ENCODE peak calls at places on chromosomes 2 and 18, in seven cellular contexts. One of them, this sample, is unnamed.

GRCh38 chr18:38948436-38948835 is 1382.8 kb upstream of the CELF4 start:
- DNase-seq in stimulated activated CD8-positive, alpha-beta memory T cell treated with anti-CD3 and anti-CD28 coated beads, Interleukin-15, amount 100 ng/mL, for 24 hours: no peak
- DNase-seq in EH: no peak
- DNase-seq in NCI-H1092 treated with DMSO at 0.1 percent for 48 hours: no peak
- DNase-seq in hippocampal formation: no peak
- DNase-seq in activated T-helper 1 cell treated with anti-CD3 and anti-CD28 coated beads, Interleukin-12 subunit alpha, Interleukin-12 subunit beta, Interleukin-2, Interleukin-4 antibody, amounts not matched to agents 30 ng/mL and 10 ng/mL and 1 ng/mL, durations not matched to agents 14 hours and 24 hours and 36 hours: no peak
- DNase-seq in NCI-H2107: no peak
- DNase-seq in this sample: no peak

GRCh38 chr2:29293830-29294438 is 178.7 kb downstream of the CLIP4 start:
- DNase-seq in stimulated activated CD8-positive, alpha-beta memory T cell treated with anti-CD3 and anti-CD28 coated beads, Interleukin-15, amount 100 ng/mL, for 24 hours: no peak
- DNase-seq in EH: peak; percentile 39
- DNase-seq in NCI-H1092 treated with DMSO at 0.1 percent for 48 hours: no peak
- DNase-seq in hippocampal formation: no peak
- DNase-seq in activated T-helper 1 cell treated with anti-CD3 and anti-CD28 coated beads, Interleukin-12 subunit alpha, Interleukin-12 subunit beta, Interleukin-2, Interleukin-4 antibody, amounts not matched to agents 30 ng/mL and 10 ng/mL and 1 ng/mL, durations not matched to agents 14 hours and 24 hours and 36 hours: no peak
- DNase-seq in NCI-H2107: no peak
- DNase-seq in this sample: peak; percentile 40

GRCh38 chr2:172704072-172704936 is 31.3 kb upstream of the RAPGEF4 start:
- DNase-seq in stimulated activated CD8-positive, alpha-beta memory T cell treated with anti-CD3 and anti-CD28 coated beads, Interleukin-15, amount 100 ng/mL, for 24 hours: no peak
- DNase-seq in EH: peak; percentile 54
- DNase-seq in NCI-H1092 treated with DMSO at 0.1 percent for 48 hours: peak; percentile 42
- DNase-seq in hippocampal formation: no peak
- DNase-seq in activated T-helper 1 cell treated with anti-CD3 and anti-CD28 coated beads, Interleukin-12 subunit alpha, Interleukin-12 subunit beta, Interleukin-2, Interleukin-4 antibody, amounts not matched to agents 30 ng/mL and 10 ng/mL and 1 ng/mL, durations not matched to agents 14 hours and 24 hours and 36 hours: no peak
- DNase-seq in NCI-H2107: no peak
- DNase-seq in this sample: no peak

GRCh38 chr2:218261424-218262273 is 834 bp downstream of the GPBAR1 start:
- DNase-seq in stimulated activated CD8-positive, alpha-beta memory T cell treated with anti-CD3 and anti-CD28 coated beads, Interleukin-15, amount 100 ng/mL, for 24 hours: no peak
- DNase-seq in EH: no peak
- DNase-seq in NCI-H1092 treated with DMSO at 0.1 percent for 48 hours: no peak
- DNase-seq in hippocampal formation: no peak
- DNase-seq in activated T-helper 1 cell treated with anti-CD3 and anti-CD28 coated beads, Interleukin-12 subunit alpha, Interleukin-12 subunit beta, Interleukin-2, Interleukin-4 antibody, amounts not matched to agents 30 ng/mL and 10 ng/mL and 1 ng/mL, durations not matched to agents 14 hours and 24 hours and 36 hours: no peak
- DNase-seq in NCI-H2107: no peak
- DNase-seq in this sample: no peak

GRCh38 chr2:270861-271260 is 6.1 kb downstream of the ACP1 start:
- DNase-seq in stimulated activated CD8-positive, alpha-beta memory T cell treated with anti-CD3 and anti-CD28 coated beads, Interleukin-15, amount 100 ng/mL, for 24 hours: no peak
- DNase-seq in EH: no peak
- DNase-seq in NCI-H1092 treated with DMSO at 0.1 percent for 48 hours: no peak
- DNase-seq in hippocampal formation: no peak
- DNase-seq in activated T-helper 1 cell treated with anti-CD3 and anti-CD28 coated beads, Interleukin-12 subunit alpha, Interleukin-12 subunit beta, Interleukin-2, Interleukin-4 antibody, amounts not matched to agents 30 ng/mL and 10 ng/mL and 1 ng/mL, durations not matched to agents 14 hours and 24 hours and 36 hours: no peak
- DNase-seq in NCI-H2107: no peak
- DNase-seq in this sample: no peak

GRCh38 chr2:236352761-236353593 is 88.8 kb upstream of the ASB18 start:
- DNase-seq in stimulated activated CD8-positive, alpha-beta memory T cell treated with anti-CD3 and anti-CD28 coated beads, Interleukin-15, amount 100 ng/mL, for 24 hours: no peak
- DNase-seq in EH: peak; percentile 37
- DNase-seq in NCI-H1092 treated with DMSO at 0.1 percent for 48 hours: peak; percentile 3
- DNase-seq in hippocampal formation: no peak
- DNase-seq in activated T-helper 1 cell treated with anti-CD3 and anti-CD28 coated beads, Interleukin-12 subunit alpha, Interleukin-12 subunit beta, Interleukin-2, Interleukin-4 antibody, amounts not matched to agents 30 ng/mL and 10 ng/mL and 1 ng/mL, durations not matched to agents 14 hours and 24 hours and 36 hours: no peak
- DNase-seq in NCI-H2107: no peak
- DNase-seq in this sample: no peak

GRCh38 chr2:3641841-3642421 is 16.1 kb upstream of the ALLC start:
- DNase-seq in stimulated activated CD8-positive, alpha-beta memory T cell treated with anti-CD3 and anti-CD28 coated beads, Interleukin-15, amount 100 ng/mL, for 24 hours: no peak
- DNase-seq in EH: no peak
- DNase-seq in NCI-H1092 treated with DMSO at 0.1 percent for 48 hours: no peak
- DNase-seq in hippocampal formation: no peak
- DNase-seq in activated T-helper 1 cell treated with anti-CD3 and anti-CD28 coated beads, Interleukin-12 subunit alpha, Interleukin-12 subunit beta, Interleukin-2, Interleukin-4 antibody, amounts not matched to agents 30 ng/mL and 10 ng/mL and 1 ng/mL, durations not matched to agents 14 hours and 24 hours and 36 hours: no peak
- DNase-seq in NCI-H2107: no peak
- DNase-seq in this sample: no peak

GRCh38 chr2:48433682-48434081 is 96.3 kb upstream of the STON1 start:
- DNase-seq in stimulated activated CD8-positive, alpha-beta memory T cell treated with anti-CD3 and anti-CD28 coated beads, Interleukin-15, amount 100 ng/mL, for 24 hours: no peak
- DNase-seq in EH: no peak
- DNase-seq in NCI-H1092 treated with DMSO at 0.1 percent for 48 hours: no peak
- DNase-seq in hippocampal formation: peak; percentile 20
- DNase-seq in activated T-helper 1 cell treated with anti-CD3 and anti-CD28 coated beads, Interleukin-12 subunit alpha, Interleukin-12 subunit beta, Interleukin-2, Interleukin-4 antibody, amounts not matched to agents 30 ng/mL and 10 ng/mL and 1 ng/mL, durations not matched to agents 14 hours and 24 hours and 36 hours: no peak
- DNase-seq in NCI-H2107: no peak
- DNase-seq in this sample: no peak

GRCh38 chr2:127721311-127721977 is 20.1 kb downstream of the SFT2D3 start:
- DNase-seq in stimulated activated CD8-positive, alpha-beta memory T cell treated with anti-CD3 and anti-CD28 coated beads, Interleukin-15, amount 100 ng/mL, for 24 hours: no peak
- DNase-seq in EH: peak; percentile 91
- DNase-seq in NCI-H1092 treated with DMSO at 0.1 percent for 48 hours: no peak
- DNase-seq in hippocampal formation: no peak
- DNase-seq in activated T-helper 1 cell treated with anti-CD3 and anti-CD28 coated beads, Interleukin-12 subunit alpha, Interleukin-12 subunit beta, Interleukin-2, Interleukin-4 antibody, amounts not matched to agents 30 ng/mL and 10 ng/mL and 1 ng/mL, durations not matched to agents 14 hours and 24 hours and 36 hours: no peak
- DNase-seq in NCI-H2107: no peak
- DNase-seq in this sample: no peak

GRCh38 chr18:38801640-38802039 is 1236.0 kb upstream of the CELF4 start:
- DNase-seq in stimulated activated CD8-positive, alpha-beta memory T cell treated with anti-CD3 and anti-CD28 coated beads, Interleukin-15, amount 100 ng/mL, for 24 hours: no peak
- DNase-seq in EH: no peak
- DNase-seq in NCI-H1092 treated with DMSO at 0.1 percent for 48 hours: no peak
- DNase-seq in hippocampal formation: no peak
- DNase-seq in activated T-helper 1 cell treated with anti-CD3 and anti-CD28 coated beads, Interleukin-12 subunit alpha, Interleukin-12 subunit beta, Interleukin-2, Interleukin-4 antibody, amounts not matched to agents 30 ng/mL and 10 ng/mL and 1 ng/mL, durations not matched to agents 14 hours and 24 hours and 36 hours: no peak
- DNase-seq in NCI-H2107: no peak
- DNase-seq in this sample: no peak

GRCh38 chr2:95174031-95174430 is 8.4 kb downstream of the ZNF2 start:
- DNase-seq in stimulated activated CD8-positive, alpha-beta memory T cell treated with anti-CD3 and anti-CD28 coated beads, Interleukin-15, amount 100 ng/mL, for 24 hours: no peak
- DNase-seq in EH: no peak
- DNase-seq in NCI-H1092 treated with DMSO at 0.1 percent for 48 hours: no peak
- DNase-seq in hippocampal formation: no peak
- DNase-seq in activated T-helper 1 cell treated with anti-CD3 and anti-CD28 coated beads, Interleukin-12 subunit alpha, Interleukin-12 subunit beta, Interleukin-2, Interleukin-4 antibody, amounts not matched to agents 30 ng/mL and 10 ng/mL and 1 ng/mL, durations not matched to agents 14 hours and 24 hours and 36 hours: no peak
- DNase-seq in NCI-H2107: no peak
- DNase-seq in this sample: no peak

GRCh38 chr2:224646242-224646846 is 61.2 kb upstream of the CUL3 start:
- DNase-seq in stimulated activated CD8-positive, alpha-beta memory T cell treated with anti-CD3 and anti-CD28 coated beads, Interleukin-15, amount 100 ng/mL, for 24 hours: no peak
- DNase-seq in EH: peak; percentile 16
- DNase-seq in NCI-H1092 treated with DMSO at 0.1 percent for 48 hours: peak; percentile 13
- DNase-seq in hippocampal formation: no peak
- DNase-seq in activated T-helper 1 cell treated with anti-CD3 and anti-CD28 coated beads, Interleukin-12 subunit alpha, Interleukin-12 subunit beta, Interleukin-2, Interleukin-4 antibody, amounts not matched to agents 30 ng/mL and 10 ng/mL and 1 ng/mL, durations not matched to agents 14 hours and 24 hours and 36 hours: no peak
- DNase-seq in NCI-H2107: peak; percentile 29
- DNase-seq in this sample: no peak

GRCh38 chr2:53028259-53028658 is 739.3 kb upstream of the CHAC2 start:
- DNase-seq in stimulated activated CD8-positive, alpha-beta memory T cell treated with anti-CD3 and anti-CD28 coated beads, Interleukin-15, amount 100 ng/mL, for 24 hours: no peak
- DNase-seq in EH: peak; percentile 92
- DNase-seq in NCI-H1092 treated with DMSO at 0.1 percent for 48 hours: no peak
- DNase-seq in hippocampal formation: no peak
- DNase-seq in activated T-helper 1 cell treated with anti-CD3 and anti-CD28 coated beads, Interleukin-12 subunit alpha, Interleukin-12 subunit beta, Interleukin-2, Interleukin-4 antibody, amounts not matched to agents 30 ng/mL and 10 ng/mL and 1 ng/mL, durations not matched to agents 14 hours and 24 hours and 36 hours: no peak
- DNase-seq in NCI-H2107: no peak
- DNase-seq in this sample: no peak

GRCh38 chr2:209422191-209422754 is 1.6 kb upstream of the MAP2 start:
- DNase-seq in stimulated activated CD8-positive, alpha-beta memory T cell treated with anti-CD3 and anti-CD28 coated beads, Interleukin-15, amount 100 ng/mL, for 24 hours: no peak
- DNase-seq in EH: no peak
- DNase-seq in NCI-H1092 treated with DMSO at 0.1 percent for 48 hours: no peak
- DNase-seq in hippocampal formation: no peak
- DNase-seq in activated T-helper 1 cell treated with anti-CD3 and anti-CD28 coated beads, Interleukin-12 subunit alpha, Interleukin-12 subunit beta, Interleukin-2, Interleukin-4 antibody, amounts not matched to agents 30 ng/mL and 10 ng/mL and 1 ng/mL, durations not matched to agents 14 hours and 24 hours and 36 hours: no peak
- DNase-seq in NCI-H2107: peak; percentile 10
- DNase-seq in this sample: no peak

GRCh38 chr18:50441518-50441917 is 66.7 kb downstream of the SKA1 start:
- DNase-seq in stimulated activated CD8-positive, alpha-beta memory T cell treated with anti-CD3 and anti-CD28 coated beads, Interleukin-15, amount 100 ng/mL, for 24 hours: no peak
- DNase-seq in EH: no peak
- DNase-seq in NCI-H1092 treated with DMSO at 0.1 percent for 48 hours: peak; percentile 15
- DNase-seq in hippocampal formation: no peak
- DNase-seq in activated T-helper 1 cell treated with anti-CD3 and anti-CD28 coated beads, Interleukin-12 subunit alpha, Interleukin-12 subunit beta, Interleukin-2, Interleukin-4 antibody, amounts not matched to agents 30 ng/mL and 10 ng/mL and 1 ng/mL, durations not matched to agents 14 hours and 24 hours and 36 hours: no peak
- DNase-seq in NCI-H2107: peak; percentile 12
- DNase-seq in this sample: no peak

GRCh38 chr2:150107816-150108215 is 379.7 kb downstream of the RND3 start:
- DNase-seq in stimulated activated CD8-positive, alpha-beta memory T cell treated with anti-CD3 and anti-CD28 coated beads, Interleukin-15, amount 100 ng/mL, for 24 hours: no peak
- DNase-seq in EH: no peak
- DNase-seq in NCI-H1092 treated with DMSO at 0.1 percent for 48 hours: no peak
- DNase-seq in hippocampal formation: no peak
- DNase-seq in activated T-helper 1 cell treated with anti-CD3 and anti-CD28 coated beads, Interleukin-12 subunit alpha, Interleukin-12 subunit beta, Interleukin-2, Interleukin-4 antibody, amounts not matched to agents 30 ng/mL and 10 ng/mL and 1 ng/mL, durations not matched to agents 14 hours and 24 hours and 36 hours: no peak
- DNase-seq in NCI-H2107: no peak
- DNase-seq in this sample: no peak

GRCh38 chr2:106306396-106306795 is 112.3 kb upstream of the UXS1 start:
- DNase-seq in stimulated activated CD8-positive, alpha-beta memory T cell treated with anti-CD3 and anti-CD28 coated beads, Interleukin-15, amount 100 ng/mL, for 24 hours: no peak
- DNase-seq in EH: no peak
- DNase-seq in NCI-H1092 treated with DMSO at 0.1 percent for 48 hours: no peak
- DNase-seq in hippocampal formation: no peak
- DNase-seq in activated T-helper 1 cell treated with anti-CD3 and anti-CD28 coated beads, Interleukin-12 subunit alpha, Interleukin-12 subunit beta, Interleukin-2, Interleukin-4 antibody, amounts not matched to agents 30 ng/mL and 10 ng/mL and 1 ng/mL, durations not matched to agents 14 hours and 24 hours and 36 hours: no peak
- DNase-seq in NCI-H2107: no peak
- DNase-seq in this sample: no peak

GRCh38 chr2:127659408-127660290 is 13.7 kb downstream of the GPR17 start:
- DNase-seq in stimulated activated CD8-positive, alpha-beta memory T cell treated with anti-CD3 and anti-CD28 coated beads, Interleukin-15, amount 100 ng/mL, for 24 hours: no peak
- DNase-seq in EH: no peak
- DNase-seq in NCI-H1092 treated with DMSO at 0.1 percent for 48 hours: no peak
- DNase-seq in hippocampal formation: no peak
- DNase-seq in activated T-helper 1 cell treated with anti-CD3 and anti-CD28 coated beads, Interleukin-12 subunit alpha, Interleukin-12 subunit beta, Interleukin-2, Interleukin-4 antibody, amounts not matched to agents 30 ng/mL and 10 ng/mL and 1 ng/mL, durations not matched to agents 14 hours and 24 hours and 36 hours: no peak
- DNase-seq in NCI-H2107: no peak
- DNase-seq in this sample: no peak

GRCh38 chr2:232042911-232043564 is 81.5 kb downstream of the DIS3L2 start:
- DNase-seq in stimulated activated CD8-positive, alpha-beta memory T cell treated with anti-CD3 and anti-CD28 coated beads, Interleukin-15, amount 100 ng/mL, for 24 hours: no peak
- DNase-seq in EH: peak; percentile 57
- DNase-seq in NCI-H1092 treated with DMSO at 0.1 percent for 48 hours: no peak
- DNase-seq in hippocampal formation: no peak
- DNase-seq in activated T-helper 1 cell treated with anti-CD3 and anti-CD28 coated beads, Interleukin-12 subunit alpha, Interleukin-12 subunit beta, Interleukin-2, Interleukin-4 antibody, amounts not matched to agents 30 ng/mL and 10 ng/mL and 1 ng/mL, durations not matched to agents 14 hours and 24 hours and 36 hours: no peak
- DNase-seq in NCI-H2107: no peak
- DNase-seq in this sample: no peak

GRCh38 chr2:218282173-218282991 is 9.9 kb downstream of the TMBIM1 start:
- DNase-seq in stimulated activated CD8-positive, alpha-beta memory T cell treated with anti-CD3 and anti-CD28 coated beads, Interleukin-15, amount 100 ng/mL, for 24 hours: no peak
- DNase-seq in EH: peak; percentile 69
- DNase-seq in NCI-H1092 treated with DMSO at 0.1 percent for 48 hours: peak; percentile 9
- DNase-seq in hippocampal formation: peak; percentile 56
- DNase-seq in activated T-helper 1 cell treated with anti-CD3 and anti-CD28 coated beads, Interleukin-12 subunit alpha, Interleukin-12 subunit beta, Interleukin-2, Interleukin-4 antibody, amounts not matched to agents 30 ng/mL and 10 ng/mL and 1 ng/mL, durations not matched to agents 14 hours and 24 hours and 36 hours: no peak
- DNase-seq in NCI-H2107: no peak
- DNase-seq in this sample: no peak

GRCh38 chr2:62176771-62177170 is 19.1 kb upstream of the B3GNT2 start:
- DNase-seq in stimulated activated CD8-positive, alpha-beta memory T cell treated with anti-CD3 and anti-CD28 coated beads, Interleukin-15, amount 100 ng/mL, for 24 hours: no peak
- DNase-seq in EH: no peak
- DNase-seq in NCI-H1092 treated with DMSO at 0.1 percent for 48 hours: no peak
- DNase-seq in hippocampal formation: no peak
- DNase-seq in activated T-helper 1 cell treated with anti-CD3 and anti-CD28 coated beads, Interleukin-12 subunit alpha, Interleukin-12 subunit beta, Interleukin-2, Interleukin-4 antibody, amounts not matched to agents 30 ng/mL and 10 ng/mL and 1 ng/mL, durations not matched to agents 14 hours and 24 hours and 36 hours: no peak
- DNase-seq in NCI-H2107: no peak
- DNase-seq in this sample: no peak

GRCh38 chr2:222568866-222569265 is 87.0 kb downstream of the FARSB start:
- DNase-seq in stimulated activated CD8-positive, alpha-beta memory T cell treated with anti-CD3 and anti-CD28 coated beads, Interleukin-15, amount 100 ng/mL, for 24 hours: no peak
- DNase-seq in EH: peak; percentile 59
- DNase-seq in NCI-H1092 treated with DMSO at 0.1 percent for 48 hours: peak; percentile 84
- DNase-seq in hippocampal formation: no peak
- DNase-seq in activated T-helper 1 cell treated with anti-CD3 and anti-CD28 coated beads, Interleukin-12 subunit alpha, Interleukin-12 subunit beta, Interleukin-2, Interleukin-4 antibody, amounts not matched to agents 30 ng/mL and 10 ng/mL and 1 ng/mL, durations not matched to agents 14 hours and 24 hours and 36 hours: no peak
- DNase-seq in NCI-H2107: peak; percentile 60
- DNase-seq in this sample: no peak

GRCh38 chr2:60516383-60516811 is 37.1 kb downstream of the BCL11A start:
- DNase-seq in stimulated activated CD8-positive, alpha-beta memory T cell treated with anti-CD3 and anti-CD28 coated beads, Interleukin-15, amount 100 ng/mL, for 24 hours: no peak
- DNase-seq in EH: peak; percentile 95
- DNase-seq in NCI-H1092 treated with DMSO at 0.1 percent for 48 hours: no peak
- DNase-seq in hippocampal formation: no peak
- DNase-seq in activated T-helper 1 cell treated with anti-CD3 and anti-CD28 coated beads, Interleukin-12 subunit alpha, Interleukin-12 subunit beta, Interleukin-2, Interleukin-4 antibody, amounts not matched to agents 30 ng/mL and 10 ng/mL and 1 ng/mL, durations not matched to agents 14 hours and 24 hours and 36 hours: no peak
- DNase-seq in NCI-H2107: no peak
- DNase-seq in this sample: no peak

GRCh38 chr2:240564571-240565266 is 3.6 kb upstream of the RNPEPL1 start:
- DNase-seq in stimulated activated CD8-positive, alpha-beta memory T cell treated with anti-CD3 and anti-CD28 coated beads, Interleukin-15, amount 100 ng/mL, for 24 hours: no peak
- DNase-seq in EH: no peak
- DNase-seq in NCI-H1092 treated with DMSO at 0.1 percent for 48 hours: no peak
- DNase-seq in hippocampal formation: no peak
- DNase-seq in activated T-helper 1 cell treated with anti-CD3 and anti-CD28 coated beads, Interleukin-12 subunit alpha, Interleukin-12 subunit beta, Interleukin-2, Interleukin-4 antibody, amounts not matched to agents 30 ng/mL and 10 ng/mL and 1 ng/mL, durations not matched to agents 14 hours and 24 hours and 36 hours: no peak
- DNase-seq in NCI-H2107: no peak
- DNase-seq in this sample: peak; percentile 32

GRCh38 chr18:7890078-7890477 is 323.0 kb downstream of the PTPRM start:
- DNase-seq in stimulated activated CD8-positive, alpha-beta memory T cell treated with anti-CD3 and anti-CD28 coated beads, Interleukin-15, amount 100 ng/mL, for 24 hours: no peak
- DNase-seq in EH: no peak
- DNase-seq in NCI-H1092 treated with DMSO at 0.1 percent for 48 hours: no peak
- DNase-seq in hippocampal formation: no peak
- DNase-seq in activated T-helper 1 cell treated with anti-CD3 and anti-CD28 coated beads, Interleukin-12 subunit alpha, Interleukin-12 subunit beta, Interleukin-2, Interleukin-4 antibody, amounts not matched to agents 30 ng/mL and 10 ng/mL and 1 ng/mL, durations not matched to agents 14 hours and 24 hours and 36 hours: no peak
- DNase-seq in NCI-H2107: no peak
- DNase-seq in this sample: no peak

GRCh38 chr2:67451086-67451832 is 54.1 kb downstream of the ETAA1 start:
- DNase-seq in stimulated activated CD8-positive, alpha-beta memory T cell treated with anti-CD3 and anti-CD28 coated beads, Interleukin-15, amount 100 ng/mL, for 24 hours: no peak
- DNase-seq in EH: peak; percentile 82
- DNase-seq in NCI-H1092 treated with DMSO at 0.1 percent for 48 hours: no peak
- DNase-seq in hippocampal formation: no peak
- DNase-seq in activated T-helper 1 cell treated with anti-CD3 and anti-CD28 coated beads, Interleukin-12 subunit alpha, Interleukin-12 subunit beta, Interleukin-2, Interleukin-4 antibody, amounts not matched to agents 30 ng/mL and 10 ng/mL and 1 ng/mL, durations not matched to agents 14 hours and 24 hours and 36 hours: no peak
- DNase-seq in NCI-H2107: no peak
- DNase-seq in this sample: no peak

GRCh38 chr2:158269143-158269542 is 167.5 kb downstream of the UPP2 start:
- DNase-seq in stimulated activated CD8-positive, alpha-beta memory T cell treated with anti-CD3 and anti-CD28 coated beads, Interleukin-15, amount 100 ng/mL, for 24 hours: no peak
- DNase-seq in EH: no peak
- DNase-seq in NCI-H1092 treated with DMSO at 0.1 percent for 48 hours: peak; percentile 9
- DNase-seq in hippocampal formation: no peak
- DNase-seq in activated T-helper 1 cell treated with anti-CD3 and anti-CD28 coated beads, Interleukin-12 subunit alpha, Interleukin-12 subunit beta, Interleukin-2, Interleukin-4 antibody, amounts not matched to agents 30 ng/mL and 10 ng/mL and 1 ng/mL, durations not matched to agents 14 hours and 24 hours and 36 hours: no peak
- DNase-seq in NCI-H2107: peak; percentile 49
- DNase-seq in this sample: no peak

GRCh38 chr2:195473802-195474201 is 183.2 kb upstream of the SLC39A10 start:
- DNase-seq in stimulated activated CD8-positive, alpha-beta memory T cell treated with anti-CD3 and anti-CD28 coated beads, Interleukin-15, amount 100 ng/mL, for 24 hours: no peak
- DNase-seq in EH: no peak
- DNase-seq in NCI-H1092 treated with DMSO at 0.1 percent for 48 hours: no peak
- DNase-seq in hippocampal formation: no peak
- DNase-seq in activated T-helper 1 cell treated with anti-CD3 and anti-CD28 coated beads, Interleukin-12 subunit alpha, Interleukin-12 subunit beta, Interleukin-2, Interleukin-4 antibody, amounts not matched to agents 30 ng/mL and 10 ng/mL and 1 ng/mL, durations not matched to agents 14 hours and 24 hours and 36 hours: no peak
- DNase-seq in NCI-H2107: no peak
- DNase-seq in this sample: no peak

GRCh38 chr2:3656762-3657691 is 973 bp upstream of the ALLC start:
- DNase-seq in stimulated activated CD8-positive, alpha-beta memory T cell treated with anti-CD3 and anti-CD28 coated beads, Interleukin-15, amount 100 ng/mL, for 24 hours: no peak
- DNase-seq in EH: no peak
- DNase-seq in NCI-H1092 treated with DMSO at 0.1 percent for 48 hours: no peak
- DNase-seq in hippocampal formation: peak; percentile 29
- DNase-seq in activated T-helper 1 cell treated with anti-CD3 and anti-CD28 coated beads, Interleukin-12 subunit alpha, Interleukin-12 subunit beta, Interleukin-2, Interleukin-4 antibody, amounts not matched to agents 30 ng/mL and 10 ng/mL and 1 ng/mL, durations not matched to agents 14 hours and 24 hours and 36 hours: no peak
- DNase-seq in NCI-H2107: no peak
- DNase-seq in this sample: no peak

GRCh38 chr2:2912731-2913130 is 464.9 kb downstream of the EIPR1 start:
- DNase-seq in stimulated activated CD8-positive, alpha-beta memory T cell treated with anti-CD3 and anti-CD28 coated beads, Interleukin-15, amount 100 ng/mL, for 24 hours: no peak
- DNase-seq in EH: no peak
- DNase-seq in NCI-H1092 treated with DMSO at 0.1 percent for 48 hours: no peak
- DNase-seq in hippocampal formation: no peak
- DNase-seq in activated T-helper 1 cell treated with anti-CD3 and anti-CD28 coated beads, Interleukin-12 subunit alpha, Interleukin-12 subunit beta, Interleukin-2, Interleukin-4 antibody, amounts not matched to agents 30 ng/mL and 10 ng/mL and 1 ng/mL, durations not matched to agents 14 hours and 24 hours and 36 hours: no peak
- DNase-seq in NCI-H2107: no peak
- DNase-seq in this sample: no peak

GRCh38 chr2:28095622-28096021 is 205.1 kb downstream of the BABAM2 start:
- DNase-seq in stimulated activated CD8-positive, alpha-beta memory T cell treated with anti-CD3 and anti-CD28 coated beads, Interleukin-15, amount 100 ng/mL, for 24 hours: no peak
- DNase-seq in EH: no peak
- DNase-seq in NCI-H1092 treated with DMSO at 0.1 percent for 48 hours: no peak
- DNase-seq in hippocampal formation: no peak
- DNase-seq in activated T-helper 1 cell treated with anti-CD3 and anti-CD28 coated beads, Interleukin-12 subunit alpha, Interleukin-12 subunit beta, Interleukin-2, Interleukin-4 antibody, amounts not matched to agents 30 ng/mL and 10 ng/mL and 1 ng/mL, durations not matched to agents 14 hours and 24 hours and 36 hours: no peak
- DNase-seq in NCI-H2107: no peak
- DNase-seq in this sample: no peak

GRCh38 chr2:46836295-46837111 is 79.1 kb downstream of the MCFD2 start:
- DNase-seq in stimulated activated CD8-positive, alpha-beta memory T cell treated with anti-CD3 and anti-CD28 coated beads, Interleukin-15, amount 100 ng/mL, for 24 hours: no peak
- DNase-seq in EH: peak; percentile 75
- DNase-seq in NCI-H1092 treated with DMSO at 0.1 percent for 48 hours: no peak
- DNase-seq in hippocampal formation: no peak
- DNase-seq in activated T-helper 1 cell treated with anti-CD3 and anti-CD28 coated beads, Interleukin-12 subunit alpha, Interleukin-12 subunit beta, Interleukin-2, Interleukin-4 antibody, amounts not matched to agents 30 ng/mL and 10 ng/mL and 1 ng/mL, durations not matched to agents 14 hours and 24 hours and 36 hours: no peak
- DNase-seq in NCI-H2107: no peak
- DNase-seq in this sample: no peak

GRCh38 chr2:208025037-208025813 is at the start of gene PLEKHM3:
- DNase-seq in stimulated activated CD8-positive, alpha-beta memory T cell treated with anti-CD3 and anti-CD28 coated beads, Interleukin-15, amount 100 ng/mL, for 24 hours: peak; percentile 52
- DNase-seq in EH: peak; percentile 79
- DNase-seq in NCI-H1092 treated with DMSO at 0.1 percent for 48 hours: peak; percentile 57
- DNase-seq in hippocampal formation: peak; percentile 87
- DNase-seq in activated T-helper 1 cell treated with anti-CD3 and anti-CD28 coated beads, Interleukin-12 subunit alpha, Interleukin-12 subunit beta, Interleukin-2, Interleukin-4 antibody, amounts not matched to agents 30 ng/mL and 10 ng/mL and 1 ng/mL, durations not matched to agents 14 hours and 24 hours and 36 hours: peak; percentile 73
- DNase-seq in NCI-H2107: peak; percentile 40
- DNase-seq in this sample: peak; percentile 87

GRCh38 chr18:12017079-12017478 is 35.8 kb downstream of the IMPA2 start:
- DNase-seq in stimulated activated CD8-positive, alpha-beta memory T cell treated with anti-CD3 and anti-CD28 coated beads, Interleukin-15, amount 100 ng/mL, for 24 hours: no peak
- DNase-seq in EH: no peak
- DNase-seq in NCI-H1092 treated with DMSO at 0.1 percent for 48 hours: no peak
- DNase-seq in hippocampal formation: no peak
- DNase-seq in activated T-helper 1 cell treated with anti-CD3 and anti-CD28 coated beads, Interleukin-12 subunit alpha, Interleukin-12 subunit beta, Interleukin-2, Interleukin-4 antibody, amounts not matched to agents 30 ng/mL and 10 ng/mL and 1 ng/mL, durations not matched to agents 14 hours and 24 hours and 36 hours: no peak
- DNase-seq in NCI-H2107: no peak
- DNase-seq in this sample: no peak

This sample was measured in mesothelial cell of epicardium.